ENCODE peak calls at places on chromosome X, in four cellular contexts. J is CD8-positive, alpha-beta T cell; R is Peyer's patch; N is mucosa of gallbladder. X is an unnamed sample.

GRCh38 chrX:14927391-14927790 is 54.2 kb downstream of the MOSPD2 start:
- DNase-seq in R (no peak), N (no peak), J (no peak), X (no peak)

GRCh38 chrX:132467029-132467428 is 21.8 kb downstream of the MBNL3 start:
- DNase-seq in R (no peak), J (no peak), N (no peak), X (no peak)

GRCh38 chrX:70437921-70438665 is 6.5 kb upstream of the DLG3 start:
- DNase-seq in N (no peak), J (no peak), R (no peak), X (no peak)

GRCh38 chrX:132740316-132741123 is 217.9 kb downstream of the HS6ST2 start:
- DNase-seq in J (no peak), R (no peak), N (no peak), X (no peak)

GRCh38 chrX:107829880-107830279 is 4.2 kb downstream of the MID2 start:
- DNase-seq in N (no peak), J (no peak), R (no peak), X (no peak)

GRCh38 chrX:51296138-51296537 is 36.5 kb upstream of the NUDT10 start:
- DNase-seq in R (no peak), J (no peak), N (no peak), X (no peak)

GRCh38 chrX:38774249-38774648 is 27.0 kb upstream of the MID1IP1 start:
- DNase-seq in J (no peak), R (no peak), N (no peak), X (no peak)

GRCh38 chrX:143378851-143379250 is 138.4 kb downstream of the SPANXN3 start:
- DNase-seq in N (no peak), J (no peak), R (no peak), X (no peak)

GRCh38 chrX:101462892-101463291 is 22.4 kb upstream of the ARMCX4 start:
- DNase-seq in R (no peak), J (no peak), N (no peak), X (no peak)

GRCh38 chrX:63349307-63349706 is 1.8 kb downstream of the SPIN4 start:
- DNase-seq in R (no peak), J (no peak), N (no peak), X (no peak)

GRCh38 chrX:31670245-31670644 is 598.4 kb upstream of the FTHL17 start:
- DNase-seq in N (no peak), R (no peak), J (no peak), X (no peak)

GRCh38 chrX:94053575-94053974 is 379.6 kb downstream of the FAM133A start:
- DNase-seq in R (no peak), J (no peak), N (no peak), X (no peak)

GRCh38 chrX:153374426-153374825 is 26.7 kb downstream of the PNMA6E start:
- DNase-seq in J (no peak), N (no peak), R (peak; percentile 6), X (no peak)

GRCh38 chrX:427812-428725 is 41.4 kb upstream of the PPP2R3B start:
- DNase-seq in R (no peak), N (no peak), J (no peak), X (no peak)

GRCh38 chrX:22889824-22890223 is 109.9 kb upstream of the DDX53 start:
- DNase-seq in J (no peak), R (no peak), N (no peak), X (no peak)

GRCh38 chrX:30654989-30655607 is 1.9 kb downstream of the GK start:
- DNase-seq in N (no peak), J (no peak), R (no peak), X (no peak)

GRCh38 chrX:55668084-55668483 is 44.9 kb downstream of the FOXR2 start:
- DNase-seq in R (no peak), J (no peak), N (no peak), X (no peak)

GRCh38 chrX:51899741-51900140 is 6.3 kb downstream of the MAGED1 start:
- DNase-seq in J (no peak), N (no peak), R (no peak), X (no peak)

GRCh38 chrX:132219343-132219768 is at the start of gene RAP2C:
- DNase-seq in N (peak; percentile 75), R (peak; percentile 81), J (peak; percentile 31), X (peak; percentile 40)

GRCh38 chrX:70044541-70045245 is 5.0 kb downstream of the AWAT2 start:
- DNase-seq in R (no peak), J (no peak), N (no peak), X (no peak)

GRCh38 chrX:150926791-150927190 is 28.3 kb upstream of the CD99L2 start:
- DNase-seq in N (no peak), R (no peak), J (no peak), X (no peak)